ENCODE peak calls at places on chromosome 12, in four cellular contexts. One of them, this sample, is unnamed.
A peak's percentile ranks its signal among the peaks of the same experiment; 100 is the strongest.

GRCh38 chr12:40168868-40169267 is 55.9 kb upstream of the LRRK2 start:
- ATAC-seq in GM23338: no peak
- ATAC-seq in HCT116: no peak
- ATAC-seq in HepG2: no peak
- ATAC-seq in this sample: no peak

GRCh38 chr12:69555461-69555860 is 29.8 kb upstream of the CCT2 start:
- ATAC-seq in GM23338: no peak
- ATAC-seq in HCT116: peak; percentile 77
- ATAC-seq in HepG2: no peak
- ATAC-seq in this sample: no peak

GRCh38 chr12:69613351-69613750 is 2.6 kb upstream of the LRRC10 start:
- ATAC-seq in GM23338: no peak
- ATAC-seq in HCT116: no peak
- ATAC-seq in HepG2: no peak
- ATAC-seq in this sample: no peak

GRCh38 chr12:49673446-49674317 is 33.5 kb downstream of the FMNL3 start:
- ATAC-seq in GM23338: peak; percentile 95
- ATAC-seq in HCT116: no peak
- ATAC-seq in HepG2: peak; percentile 97
- ATAC-seq in this sample: peak; percentile 99

GRCh38 chr12:104670439-104671406 is 214.0 kb downstream of the CHST11 start:
- ATAC-seq in GM23338: no peak
- ATAC-seq in HCT116: peak; percentile 65
- ATAC-seq in HepG2: no peak
- ATAC-seq in this sample: no peak

GRCh38 chr12:94616217-94616729 is 34.1 kb downstream of the TMCC3 start:
- ATAC-seq in GM23338: peak; percentile 51
- ATAC-seq in HCT116: peak; percentile 65
- ATAC-seq in HepG2: peak; percentile 72
- ATAC-seq in this sample: peak; percentile 11

GRCh38 chr12:104605685-104606084 is 148.9 kb downstream of the CHST11 start:
- ATAC-seq in GM23338: peak; percentile 88
- ATAC-seq in HCT116: peak; percentile 18
- ATAC-seq in HepG2: no peak
- ATAC-seq in this sample: peak; percentile 67

GRCh38 chr12:64998327-64999156 is 122.6 kb downstream of the WIF1 start:
- ATAC-seq in GM23338: no peak
- ATAC-seq in HCT116: no peak
- ATAC-seq in HepG2: peak; percentile 80
- ATAC-seq in this sample: no peak

GRCh38 chr12:88310069-88310468 is 168.0 kb downstream of the TMTC3 start:
- ATAC-seq in GM23338: no peak
- ATAC-seq in HCT116: no peak
- ATAC-seq in HepG2: no peak
- ATAC-seq in this sample: peak; percentile 41

GRCh38 chr12:6868211-6869048 is 1.1 kb downstream of the TPI1 start:
- ATAC-seq in GM23338: no peak
- ATAC-seq in HCT116: no peak
- ATAC-seq in HepG2: no peak
- ATAC-seq in this sample: no peak

GRCh38 chr12:88063375-88063774 is 34.2 kb upstream of the C12orf50 start:
- ATAC-seq in GM23338: no peak
- ATAC-seq in HCT116: no peak
- ATAC-seq in HepG2: no peak
- ATAC-seq in this sample: no peak

GRCh38 chr12:33634544-33634943 is 194.9 kb upstream of the SYT10 start:
- ATAC-seq in GM23338: no peak
- ATAC-seq in HCT116: no peak
- ATAC-seq in HepG2: no peak
- ATAC-seq in this sample: no peak

GRCh38 chr12:120183211-120183631 is 11.3 kb downstream of the GCN1 start:
- ATAC-seq in GM23338: no peak
- ATAC-seq in HCT116: no peak
- ATAC-seq in HepG2: no peak
- ATAC-seq in this sample: no peak

GRCh38 chr12:29103539-29103974 is 45.5 kb upstream of the FAR2 start:
- ATAC-seq in GM23338: no peak
- ATAC-seq in HCT116: no peak
- ATAC-seq in HepG2: no peak
- ATAC-seq in this sample: no peak

GRCh38 chr12:19010087-19010486 is 119.4 kb upstream of the PLEKHA5 start:
- ATAC-seq in GM23338: no peak
- ATAC-seq in HCT116: no peak
- ATAC-seq in HepG2: no peak
- ATAC-seq in this sample: no peak

GRCh38 chr12:106914796-106915634 is 40.7 kb upstream of the TMEM263 start:
- ATAC-seq in GM23338: no peak
- ATAC-seq in HCT116: no peak
- ATAC-seq in HepG2: no peak
- ATAC-seq in this sample: no peak

GRCh38 chr12:49230810-49231209 is 34.1 kb upstream of the TUBA1C start:
- ATAC-seq in GM23338: no peak
- ATAC-seq in HCT116: no peak
- ATAC-seq in HepG2: no peak
- ATAC-seq in this sample: no peak

GRCh38 chr12:48969160-48969771 is 2.3 kb downstream of the WNT10B start:
- ATAC-seq in GM23338: peak; percentile 12
- ATAC-seq in HCT116: no peak
- ATAC-seq in HepG2: no peak
- ATAC-seq in this sample: no peak

GRCh38 chr12:124639407-124639806 is 72.0 kb upstream of the NCOR2 start:
- ATAC-seq in GM23338: no peak
- ATAC-seq in HCT116: no peak
- ATAC-seq in HepG2: no peak
- ATAC-seq in this sample: no peak

GRCh38 chr12:123519151-123520001 is 14.1 kb downstream of the RILPL1 start:
- ATAC-seq in GM23338: no peak
- ATAC-seq in HCT116: no peak
- ATAC-seq in HepG2: peak; percentile 85
- ATAC-seq in this sample: peak; percentile 81

GRCh38 chr12:112096667-112097066 is 11.9 kb downstream of the NAA25 start:
- ATAC-seq in GM23338: no peak
- ATAC-seq in HCT116: peak; percentile 87
- ATAC-seq in HepG2: no peak
- ATAC-seq in this sample: no peak

GRCh38 chr12:75781532-75782046 is 250.0 kb downstream of the PHLDA1 start:
- ATAC-seq in GM23338: no peak
- ATAC-seq in HCT116: peak; percentile 57
- ATAC-seq in HepG2: no peak
- ATAC-seq in this sample: no peak

GRCh38 chr12:28349196-28349595 is 158.9 kb downstream of the CCDC91 start:
- ATAC-seq in GM23338: no peak
- ATAC-seq in HCT116: no peak
- ATAC-seq in HepG2: no peak
- ATAC-seq in this sample: no peak

GRCh38 chr12:19190292-19191031 is 60.9 kb downstream of the PLEKHA5 start:
- ATAC-seq in GM23338: no peak
- ATAC-seq in HCT116: no peak
- ATAC-seq in HepG2: no peak
- ATAC-seq in this sample: no peak

GRCh38 chr12:14723763-14724162 is 27.4 kb upstream of the GUCY2C start:
- ATAC-seq in GM23338: peak; percentile 94
- ATAC-seq in HCT116: peak; percentile 79
- ATAC-seq in HepG2: peak; percentile 96
- ATAC-seq in this sample: peak; percentile 22

GRCh38 chr12:71438670-71439361 is 782 bp upstream of the LGR5 start:
- ATAC-seq in GM23338: peak; percentile 21
- ATAC-seq in HCT116: no peak
- ATAC-seq in HepG2: peak; percentile 81
- ATAC-seq in this sample: no peak

GRCh38 chr12:104182621-104183378 is 32.8 kb upstream of the TXNRD1 start:
- ATAC-seq in GM23338: no peak
- ATAC-seq in HCT116: no peak
- ATAC-seq in HepG2: no peak
- ATAC-seq in this sample: no peak

GRCh38 chr12:80937391-80938238 is at the start of gene LIN7A:
- ATAC-seq in GM23338: peak; percentile 49
- ATAC-seq in HCT116: peak; percentile 41
- ATAC-seq in HepG2: peak; percentile 62
- ATAC-seq in this sample: peak; percentile 54

GRCh38 chr12:80935076-80935475 is 2.7 kb downstream of the LIN7A start:
- ATAC-seq in GM23338: no peak
- ATAC-seq in HCT116: no peak
- ATAC-seq in HepG2: no peak
- ATAC-seq in this sample: no peak

GRCh38 chr12:80936353-80936641 is 1.4 kb downstream of the LIN7A start:
- ATAC-seq in GM23338: peak; percentile 69
- ATAC-seq in HCT116: no peak
- ATAC-seq in HepG2: no peak
- ATAC-seq in this sample: peak; percentile 16

GRCh38 chr12:80938397-80938796 is 663 bp upstream of the LIN7A start:
- ATAC-seq in GM23338: no peak
- ATAC-seq in HCT116: no peak
- ATAC-seq in HepG2: peak; percentile 4
- ATAC-seq in this sample: no peak

DNA sequence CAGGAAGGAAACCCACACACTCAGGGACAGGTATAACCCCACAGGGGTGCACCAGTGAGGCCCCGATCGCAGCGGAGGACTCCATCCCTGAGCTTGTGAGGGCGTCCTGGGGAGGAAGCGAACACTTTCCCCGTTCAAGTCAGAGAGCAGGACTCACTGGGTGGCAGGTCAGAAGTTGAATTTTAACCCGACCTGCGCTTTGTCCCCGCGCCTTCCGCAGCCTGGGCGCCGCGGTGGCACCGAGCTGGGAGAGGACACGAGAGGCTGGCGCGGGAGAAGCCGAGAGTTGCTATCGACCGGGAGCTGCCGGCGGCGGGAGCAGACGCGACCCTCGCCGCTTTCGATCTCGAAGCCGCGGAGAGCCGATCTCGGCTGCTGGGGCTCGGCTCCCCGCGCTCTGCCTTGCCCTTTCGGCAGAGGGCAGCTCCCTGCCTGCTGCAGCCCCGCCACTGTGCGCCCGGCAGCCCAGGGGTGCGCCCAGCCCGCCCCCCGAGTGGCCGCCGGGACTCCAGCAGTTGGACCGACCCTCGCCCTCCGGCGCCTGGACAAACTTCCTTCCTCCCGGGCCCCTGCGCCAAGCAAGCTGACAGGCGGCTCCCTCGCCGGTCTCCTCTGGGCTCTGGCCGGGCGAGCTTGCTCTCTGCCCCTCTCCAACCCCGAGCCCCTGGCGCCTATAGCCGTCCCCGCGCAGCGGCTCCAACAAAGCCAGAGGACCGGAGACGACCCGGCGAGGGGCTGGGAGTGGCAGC is 918 bp downstream of the LIN7A start:
- ATAC-seq in GM23338: peak; percentile 78
- ATAC-seq in HCT116: peak; percentile 81
- ATAC-seq in HepG2: peak; percentile 90
- ATAC-seq in this sample: peak; percentile 67
- TF ChIP-seq POLR2AphosphoS5 in GM23338: no peak
- TF ChIP-seq POLR2AphosphoS5 in HCT116: no peak
- TF ChIP-seq POLR2AphosphoS5 in HepG2: peak; percentile 83
- TF ChIP-seq POLR2AphosphoS5 in this sample: no peak

GRCh38 chr12:89348894-89349669 is 3.2 kb downstream of the DUSP6 start:
- ATAC-seq in GM23338: no peak
- ATAC-seq in HCT116: no peak
- ATAC-seq in HepG2: no peak
- ATAC-seq in this sample: no peak

GRCh38 chr12:89351489-89352241 is 636 bp downstream of the DUSP6 start:
- ATAC-seq in GM23338: peak; percentile 1
- ATAC-seq in HCT116: peak; percentile 12
- ATAC-seq in HepG2: no peak
- ATAC-seq in this sample: peak; percentile 1

GRCh38 chr12:89350260-89350659 is 2.0 kb downstream of the DUSP6 start:
- ATAC-seq in GM23338: no peak
- ATAC-seq in HCT116: no peak
- ATAC-seq in HepG2: no peak
- ATAC-seq in this sample: no peak

GRCh38 chr12:89350661-89351488 is 1.4 kb downstream of the DUSP6 start:
- ATAC-seq in GM23338: no peak
- ATAC-seq in HCT116: no peak
- ATAC-seq in HepG2: no peak
- ATAC-seq in this sample: no peak

GRCh38 chr12:89349814-89350213 is 2.5 kb downstream of the DUSP6 start:
- ATAC-seq in GM23338: peak; percentile 7
- ATAC-seq in HCT116: no peak
- ATAC-seq in HepG2: no peak
- ATAC-seq in this sample: no peak
- TF ChIP-seq POLR2AphosphoS5 in GM23338: peak; percentile 51
- TF ChIP-seq POLR2AphosphoS5 in HCT116: peak; percentile 32
- TF ChIP-seq POLR2AphosphoS5 in HepG2: no peak
- TF ChIP-seq POLR2AphosphoS5 in this sample: peak; percentile 51

GRCh38 chr12:462936-463705 is 3.4 kb downstream of the B4GALNT3 start:
- ATAC-seq in GM23338: no peak
- ATAC-seq in HCT116: no peak
- ATAC-seq in HepG2: no peak
- ATAC-seq in this sample: no peak
- TF ChIP-seq POLR2AphosphoS5 in GM23338: no peak
- TF ChIP-seq POLR2AphosphoS5 in HCT116: no peak
- TF ChIP-seq POLR2AphosphoS5 in HepG2: no peak
- TF ChIP-seq POLR2AphosphoS5 in this sample: no peak

GRCh38 chr12:121403721-121404120 is 3.8 kb downstream of the RNF34 start:
- ATAC-seq in GM23338: no peak
- ATAC-seq in HCT116: no peak
- ATAC-seq in HepG2: no peak
- ATAC-seq in this sample: no peak

GRCh38 chr12:121399391-121400331 is at the start of gene RNF34:
- ATAC-seq in GM23338: peak; percentile 93
- ATAC-seq in HCT116: peak; percentile 94
- ATAC-seq in HepG2: peak; percentile 96
- ATAC-seq in this sample: peak; percentile 99

GRCh38 chr12:121404734-121405133 is 4.8 kb downstream of the RNF34 start:
- ATAC-seq in GM23338: no peak
- ATAC-seq in HCT116: no peak
- ATAC-seq in HepG2: no peak
- ATAC-seq in this sample: no peak

GRCh38 chr12:121397521-121397920 is 2.4 kb upstream of the RNF34 start:
- ATAC-seq in GM23338: no peak
- ATAC-seq in HCT116: no peak
- ATAC-seq in HepG2: no peak
- ATAC-seq in this sample: no peak

DNA sequence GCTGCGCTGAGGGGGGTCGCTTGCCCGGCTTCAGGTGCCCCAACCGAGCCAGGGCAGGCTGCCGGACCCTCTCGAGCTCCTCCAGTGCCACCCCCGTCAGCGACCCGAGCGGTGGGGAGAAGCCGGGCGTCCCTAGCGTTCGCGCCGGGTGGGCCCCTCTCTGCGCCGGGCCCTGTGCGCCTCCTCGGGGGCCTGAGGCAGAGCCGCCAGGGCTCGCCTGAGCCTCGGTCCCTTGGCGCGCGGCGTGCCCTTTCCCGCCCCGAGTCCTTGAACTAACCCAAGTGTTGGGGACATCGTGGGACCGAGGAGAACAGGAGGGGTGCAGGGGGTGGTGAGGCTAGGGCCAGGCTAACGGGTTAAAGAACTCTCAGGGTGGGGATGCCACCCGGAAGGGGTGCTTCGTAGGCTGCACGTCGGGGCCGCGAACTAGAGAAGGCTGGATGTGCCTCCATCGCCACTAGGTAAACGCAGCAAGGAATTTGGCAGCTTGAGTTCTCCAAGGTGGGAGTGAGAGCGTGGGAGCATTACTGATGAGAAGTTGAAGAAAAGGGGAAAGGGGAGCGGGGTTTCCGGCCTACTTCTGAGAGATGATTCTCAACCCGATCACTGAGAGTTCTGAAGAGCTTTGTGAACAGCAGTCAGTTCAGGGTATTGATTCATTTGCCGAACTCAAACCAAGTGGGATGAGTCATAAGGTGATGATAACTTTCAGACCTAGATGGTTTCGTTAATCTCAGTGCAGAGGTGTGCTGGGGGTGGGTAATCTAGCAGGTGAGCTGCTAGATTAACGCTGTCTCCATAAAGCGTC is 618 bp downstream of the RNF34 start:
- ATAC-seq in GM23338: peak; percentile 46
- ATAC-seq in HCT116: peak; percentile 44
- ATAC-seq in HepG2: peak; percentile 70
- ATAC-seq in this sample: peak; percentile 56
- TF ChIP-seq POLR2AphosphoS5 in GM23338: no peak
- TF ChIP-seq POLR2AphosphoS5 in HCT116: peak; percentile 42
- TF ChIP-seq POLR2AphosphoS5 in HepG2: no peak
- TF ChIP-seq POLR2AphosphoS5 in this sample: no peak

This sample was measured in gastroesophageal sphincter.